ENCODE peak calls at places on chromosomes 5 and 9, in four cellular contexts. I is body of pancreas, Q is IMR-90, U is psoas muscle. T is an unnamed sample.

GRCh38 chr9:133005221-133005760 is 25.5 kb upstream of the GTF3C5 start:
- DNase-seq in Q (no peak), I (no peak), U (no peak), T (no peak)

GRCh38 chr9:85510830-85511504 is 230.8 kb downstream of the AGTPBP1 start:
- DNase-seq in U (no peak), I (no peak), Q (no peak), T (no peak)

GRCh38 chr9:72038408-72038807 is 22.0 kb downstream of the C9orf57 start:
- DNase-seq in U (no peak), I (no peak), Q (no peak), T (no peak)

GRCh38 chr9:121824651-121825480 is 173.4 kb downstream of the DAB2IP start:
- DNase-seq in U (no peak), I (no peak), Q (peak; percentile 56), T (no peak)

GRCh38 chr5:81717221-81717620 is 33.7 kb downstream of the SSBP2 start:
- DNase-seq in U (no peak), Q (peak; percentile 72), I (no peak), T (no peak)

GRCh38 chr9:136147038-136147889 is 28.6 kb upstream of the TMEM250 start:
- DNase-seq in I (no peak), Q (no peak), U (no peak), T (no peak)

GRCh38 chr5:116557669-116558271 is 16.9 kb downstream of the SEMA6A start:
- DNase-seq in Q (peak; percentile 8), U (no peak), I (peak; percentile 16), T (no peak)

GRCh38 chr5:53343187-53343586 is 137.2 kb upstream of the FST start:
- DNase-seq in Q (peak; percentile 99), U (no peak), I (no peak), T (no peak)

GRCh38 chr9:134959126-134959970 is 41.6 kb upstream of the FCN1 start:
- DNase-seq in U (no peak), Q (no peak), I (no peak), T (no peak)

GRCh38 chr5:36885149-36885548 is 8.6 kb downstream of the NIPBL start:
- DNase-seq in U (no peak), I (no peak), Q (no peak), T (no peak)

GRCh38 chr9:33695299-33695698 is 100.1 kb upstream of the PRSS3 start:
- DNase-seq in Q (no peak), I (no peak), U (no peak), T (no peak)

GRCh38 chr5:117947836-117948235 is 1040.5 kb downstream of the DTWD2 start:
- DNase-seq in I (no peak), U (no peak), Q (no peak), T (no peak)

GRCh38 chr9:110995511-110996340 is 42.5 kb downstream of the LPAR1 start:
- DNase-seq in I (no peak), Q (peak; percentile 54), U (no peak), T (no peak)

GRCh38 chr5:11658341-11658740 is 245.9 kb downstream of the CTNND2 start:
- DNase-seq in I (no peak), U (no peak), Q (no peak), T (no peak)

GRCh38 chr9:94967481-94967880 is 241.0 kb downstream of the AOPEP start:
- DNase-seq in U (no peak), I (peak; percentile 76), Q (no peak), T (no peak)

GRCh38 chr5:77211013-77211690 is 672 bp downstream of the PDE8B start:
- DNase-seq in U (no peak), Q (no peak), I (peak; percentile 34), T (no peak)

GRCh38 chr5:30539004-30539634 is 654.4 kb upstream of the CDH6 start:
- DNase-seq in U (peak; percentile 12), I (peak; percentile 6), Q (peak; percentile 28), T (no peak)

DNA sequence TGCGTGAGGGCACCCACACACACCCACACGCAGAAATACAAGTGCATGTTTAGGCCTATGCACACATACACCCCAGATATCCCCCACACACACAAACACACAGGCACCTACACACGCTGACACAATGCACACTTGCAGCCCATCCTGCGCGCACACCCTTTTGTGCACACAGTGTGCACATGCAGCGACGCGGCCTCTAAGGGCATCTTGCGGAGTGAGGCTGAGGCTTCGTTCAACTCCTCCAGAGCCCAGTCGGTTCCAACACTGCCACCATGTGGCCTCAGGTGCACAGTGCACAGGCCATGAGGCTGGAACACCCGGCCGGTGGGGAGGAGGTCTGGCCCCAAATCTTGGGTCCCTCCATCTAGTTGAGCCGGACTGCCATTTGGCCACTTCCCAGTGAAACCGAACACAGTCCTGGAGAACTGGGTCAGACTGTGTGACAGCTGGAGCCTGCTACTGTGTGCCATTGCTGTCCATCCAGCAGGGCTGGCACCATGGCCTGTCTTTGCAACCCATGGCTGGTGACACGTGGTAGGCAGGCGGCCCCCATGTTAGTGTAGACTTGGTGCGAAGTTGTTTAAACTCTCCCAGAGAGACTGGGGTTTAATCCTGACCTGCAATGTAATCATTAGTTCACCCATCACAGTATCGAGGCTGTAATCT is 97.7 kb upstream of the MVB12B start:
- DNase-seq in I (peak; percentile 71), Q (peak; percentile 57), U (peak; percentile 67), T (peak; percentile 48)
- TF ChIP-seq CTCF in I (peak; percentile 88), Q (peak; percentile 88), U (peak; percentile 91), T (peak; percentile 84)

GRCh38 chr5:133066045-133066444 is 14.2 kb downstream of the HSPA4 start:
- DNase-seq in I (no peak), U (no peak), Q (no peak), T (no peak)

GRCh38 chr5:133059621-133060020 is 7.8 kb downstream of the HSPA4 start:
- DNase-seq in Q (no peak), U (no peak), I (no peak), T (no peak)

GRCh38 chr5:133063965-133064364 is 12.2 kb downstream of the HSPA4 start:
- DNase-seq in U (no peak), Q (no peak), I (no peak), T (no peak)

DNA sequence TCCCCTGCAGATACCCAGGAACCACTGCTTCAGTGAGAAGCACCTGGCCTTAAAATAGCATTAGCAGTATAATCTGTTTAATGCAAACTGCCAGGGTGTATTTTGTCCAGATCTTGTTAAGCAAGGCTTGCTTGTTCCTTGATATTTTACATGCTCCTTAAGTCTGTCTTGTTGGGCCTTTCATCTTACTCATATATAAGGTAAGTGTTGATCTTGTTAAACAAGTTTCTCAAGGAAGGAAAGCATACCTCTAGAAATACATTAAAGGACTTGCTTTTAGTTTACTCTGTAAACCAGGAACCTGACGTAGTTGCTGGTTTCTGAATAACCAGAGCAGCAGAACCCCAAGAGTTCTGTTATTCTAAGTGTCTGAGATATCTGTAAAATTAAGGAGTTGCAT is 13.7 kb downstream of the HSPA4 start:
- DNase-seq in U (no peak), Q (no peak), I (no peak), T (no peak)
- TF ChIP-seq CTCF in U (no peak), Q (no peak), I (no peak), T (no peak)

GRCh38 chr5:1207555-1207954 is 6.2 kb downstream of the SLC6A19 start:
- DNase-seq in I (no peak), Q (no peak), U (no peak), T (no peak)

GRCh38 chr5:1208221-1208742 is 6.9 kb downstream of the SLC6A19 start:
- DNase-seq in I (no peak), Q (no peak), U (peak; percentile 2), T (no peak)

GRCh38 chr5:1209896-1210776 is 8.7 kb downstream of the SLC6A19 start:
- DNase-seq in I (no peak), Q (no peak), U (peak; percentile 2), T (no peak)

GRCh38 chr5:1209552-1209852 is 8.1 kb downstream of the SLC6A19 start:
- DNase-seq in Q (no peak), I (no peak), U (no peak), T (no peak)

GRCh38 chr5:1208743-1209551 is 7.6 kb downstream of the SLC6A19 start:
- DNase-seq in I (no peak), U (peak; percentile 12), Q (no peak), T (no peak)
- TF ChIP-seq CTCF in I (peak; percentile 19), U (peak; percentile 24), Q (peak; percentile 38), T (no peak)

DNA sequence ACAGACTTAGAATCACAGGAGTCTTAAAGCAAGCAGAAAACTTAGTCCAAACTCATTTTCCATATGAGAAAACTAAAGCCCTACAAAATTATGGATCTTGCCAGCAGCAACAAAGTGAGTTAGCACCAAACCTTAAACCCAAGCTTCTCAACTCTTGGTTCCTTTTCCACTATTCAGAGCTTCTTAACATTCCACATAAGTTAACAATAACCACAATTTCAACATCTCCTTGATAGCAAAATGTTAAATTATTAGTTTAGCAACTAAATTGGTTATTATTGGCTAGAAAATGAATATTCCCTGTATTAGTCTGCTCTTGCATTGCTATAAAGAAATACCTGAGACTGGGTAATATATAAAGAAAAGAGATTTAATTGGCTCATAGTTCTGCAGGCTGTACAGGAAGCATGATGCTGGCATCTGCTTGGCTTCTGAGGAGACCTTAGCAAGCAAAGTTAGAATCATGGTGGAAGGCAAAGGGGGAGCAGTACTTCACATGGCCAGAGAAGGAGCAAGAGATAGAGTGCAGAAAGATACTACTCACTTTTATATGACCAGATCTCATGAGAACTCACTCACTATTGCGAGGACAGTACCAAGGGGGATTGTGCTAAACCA is 26.2 kb upstream of the ARSB start:
- DNase-seq in I (no peak), Q (peak; percentile 90), U (no peak), T (no peak)
- TF ChIP-seq CTCF in I (no peak), Q (peak; percentile 30), U (no peak), T (no peak)

GRCh38 chr5:3309538-3309937 is 286.1 kb upstream of the IRX1 start:
- DNase-seq in U (no peak), I (no peak), Q (no peak), T (no peak)
- TF ChIP-seq CTCF in U (no peak), I (no peak), Q (no peak), T (no peak)

DNA sequence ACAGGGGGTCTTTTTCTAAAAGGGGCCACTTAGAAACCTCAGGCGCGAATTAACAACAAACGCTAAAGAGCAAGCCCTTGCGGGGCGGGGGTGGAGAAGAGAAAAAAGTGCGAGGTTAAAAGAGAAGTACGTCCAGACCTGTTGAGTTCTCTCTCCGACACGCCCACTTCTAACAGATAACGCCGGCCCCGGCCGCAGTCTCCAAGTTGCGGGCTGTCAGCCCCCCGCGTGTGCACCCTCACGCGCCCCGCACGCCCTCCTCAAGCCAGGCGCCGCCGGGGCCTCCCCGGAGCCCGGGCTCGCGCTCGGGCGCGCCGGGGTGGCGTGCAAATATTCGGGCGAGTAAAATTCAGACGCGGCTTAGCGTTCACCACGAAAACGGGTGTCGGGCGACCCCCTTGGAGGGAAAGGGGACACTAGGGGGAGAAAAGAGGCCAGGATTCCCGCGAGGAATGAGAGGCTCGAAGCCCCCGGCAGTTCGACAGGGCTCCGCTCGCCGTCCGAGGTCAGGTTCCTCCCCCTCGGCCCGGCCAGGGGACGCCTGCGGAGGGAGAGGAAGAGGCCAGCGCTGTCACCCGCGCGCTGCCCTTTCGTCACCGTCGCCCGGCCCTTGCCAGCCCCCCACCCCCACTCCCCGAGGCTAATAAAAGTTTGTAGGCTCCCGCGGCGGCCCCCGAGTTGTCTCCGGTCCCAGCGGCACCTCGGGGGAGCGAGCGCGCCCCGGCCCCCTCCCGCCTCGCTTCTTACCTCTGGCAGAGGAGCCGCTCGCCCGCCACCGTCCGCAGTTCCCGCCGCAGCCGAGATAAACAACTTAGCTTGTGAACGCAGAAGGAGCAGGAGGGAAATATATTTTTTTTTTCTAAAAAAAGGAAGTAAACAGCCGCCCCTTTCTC is 776 bp downstream of the NR3C1 start:
- DNase-seq in I (peak; percentile 73), U (peak; percentile 75), Q (peak; percentile 34), T (peak; percentile 55)
- TF ChIP-seq CTCF in I (no peak), U (no peak), Q (no peak), T (no peak)

T was measured in natural killer cell.